ENCODE peak calls at places on chromosome 22, in five cellular contexts. One of them, this sample, is unnamed.
A peak's percentile ranks its signal among the peaks of the same experiment; 100 is the strongest.

GRCh38 chr22:49208768-49209252 is 618.9 kb downstream of the BRD1 start:
- DNase-seq in GM12865: no peak
- DNase-seq in mesothelial cell of epicardium: peak; percentile 38
- DNase-seq in AG04450: no peak
- DNase-seq in fibroblast of mammary gland: no peak
- DNase-seq in this sample: no peak

GRCh38 chr22:27982106-27982505 is 63.0 kb upstream of the PITPNB start:
- DNase-seq in GM12865: no peak
- DNase-seq in mesothelial cell of epicardium: no peak
- DNase-seq in AG04450: no peak
- DNase-seq in fibroblast of mammary gland: no peak
- DNase-seq in this sample: no peak

GRCh38 chr22:49848690-49849160 is 4.9 kb upstream of the ZBED4 start:
- DNase-seq in GM12865: no peak
- DNase-seq in mesothelial cell of epicardium: no peak
- DNase-seq in AG04450: no peak
- DNase-seq in fibroblast of mammary gland: no peak
- DNase-seq in this sample: no peak

GRCh38 chr22:35525687-35526332 is 14.8 kb upstream of the RASD2 start:
- DNase-seq in GM12865: no peak
- DNase-seq in mesothelial cell of epicardium: no peak
- DNase-seq in AG04450: no peak
- DNase-seq in fibroblast of mammary gland: no peak
- DNase-seq in this sample: no peak

GRCh38 chr22:41341990-41342389 is 39.8 kb upstream of the TEF start:
- DNase-seq in GM12865: peak; percentile 65
- DNase-seq in mesothelial cell of epicardium: no peak
- DNase-seq in AG04450: no peak
- DNase-seq in fibroblast of mammary gland: peak; percentile 12
- DNase-seq in this sample: no peak

GRCh38 chr22:47609653-47610052 is 847.2 kb downstream of the TBC1D22A start:
- DNase-seq in GM12865: no peak
- DNase-seq in mesothelial cell of epicardium: no peak
- DNase-seq in AG04450: no peak
- DNase-seq in fibroblast of mammary gland: no peak
- DNase-seq in this sample: no peak

GRCh38 chr22:35056486-35056885 is 9.5 kb upstream of the ISX start:
- DNase-seq in GM12865: no peak
- DNase-seq in mesothelial cell of epicardium: no peak
- DNase-seq in AG04450: no peak
- DNase-seq in fibroblast of mammary gland: no peak
- DNase-seq in this sample: no peak

GRCh38 chr22:19764636-19765476 is 4.3 kb downstream of the TBX1 start:
- DNase-seq in GM12865: no peak
- DNase-seq in mesothelial cell of epicardium: no peak
- DNase-seq in AG04450: no peak
- DNase-seq in fibroblast of mammary gland: no peak
- DNase-seq in this sample: no peak

GRCh38 chr22:33605686-33606085 is 314.6 kb downstream of the LARGE1 start:
- DNase-seq in GM12865: no peak
- DNase-seq in mesothelial cell of epicardium: no peak
- DNase-seq in AG04450: no peak
- DNase-seq in fibroblast of mammary gland: no peak
- DNase-seq in this sample: no peak

GRCh38 chr22:39148727-39149535 is 3.5 kb downstream of the CBX7 start:
- DNase-seq in GM12865: peak; percentile 92
- DNase-seq in mesothelial cell of epicardium: no peak
- DNase-seq in AG04450: no peak
- DNase-seq in fibroblast of mammary gland: no peak
- DNase-seq in this sample: no peak